ENCODE peak calls at places on chromosomes 11 and 22, in six cellular contexts. L, E, D, C, S and M are unnamed samples. For H3K4me1 and H3K9me3, the result is how much of the 10 kb centered on the place peaks cover.

GRCh38 chr11:128195057-128195751 is 392.2 kb downstream of the ETS1 start:
- DNase-seq in L (no peak), E (peak), D (no peak), C (no peak), S (no peak), M (no peak)

GRCh38 chr11:46010100-46010499 is 87.6 kb downstream of the LARGE2 start:
- DNase-seq in L (no peak), E (no peak), D (no peak), C (no peak), S (no peak), M (no peak)

GRCh38 chr11:68118753-68119448 is 2.3 kb downstream of the CHKA start:
- DNase-seq in L (no peak), E (peak), D (no peak), C (no peak), S (no peak), M (no peak)

GRCh38 chr11:76023408-76024068 is 182.8 kb downstream of the WNT11 start:
- DNase-seq in L (no peak), E (no peak), D (no peak), C (no peak), S (no peak), M (no peak)

GRCh38 chr11:107218123-107219084 is 200.1 kb upstream of the GUCY1A2 start:
- DNase-seq in L (no peak), E (no peak), D (no peak), C (no peak), S (no peak), M (no peak)

GRCh38 chr11:2837096-2837601 is 48.4 kb downstream of the CDKN1C start:
- DNase-seq in L (peak), E (peak), D (peak), C (peak), S (no peak), M (peak)

GRCh38 chr11:46858920-46859531 is 12.9 kb upstream of the CKAP5 start:
- DNase-seq in L (no peak), E (no peak), D (no peak), C (no peak), S (no peak), M (no peak)

GRCh38 chr22:32082331-32082730 is 39.3 kb downstream of the SLC5A1 start:
- DNase-seq in L (no peak), E (no peak), D (no peak), C (no peak), S (no peak), M (no peak)

GRCh38 chr11:70002433-70002832 is 75.7 kb upstream of the ANO1 start:
- DNase-seq in L (no peak), E (no peak), D (no peak), C (no peak), S (no peak), M (no peak)

GRCh38 chr22:50284479-50284878 is 14.3 kb upstream of the MAPK11 start:
- DNase-seq in L (no peak), E (no peak), D (no peak), C (no peak), S (no peak), M (no peak)

GRCh38 chr22:37403267-37403960 is 23.9 kb downstream of the ELFN2 start:
- DNase-seq in L (no peak), E (no peak), D (no peak), C (no peak), S (no peak), M (no peak)

GRCh38 chr11:86291466-86292262 is 10.4 kb upstream of the HIKESHI start:
- DNase-seq in L (peak), E (peak), D (peak), C (no peak), S (peak), M (no peak)

GRCh38 chr11:104073950-104074349 is 37.5 kb downstream of the DDI1 start:
- DNase-seq in L (no peak), E (no peak), D (no peak), C (no peak), S (no peak), M (no peak)

GRCh38 chr11:17046690-17047089 is 30.8 kb downstream of the RPS13 start:
- DNase-seq in L (no peak), E (no peak), D (no peak), C (no peak), S (no peak), M (no peak)

GRCh38 chr22:32475428-32476010 is 908 bp downstream of the FBXO7 start:
- DNase-seq in L (no peak), E (peak), D (peak), C (peak), S (no peak), M (no peak)

GRCh38 chr11:61904539-61905048 is 12.8 kb downstream of the RAB3IL1 start:
- DNase-seq in L (peak), E (no peak), D (peak), C (no peak), S (no peak), M (peak)

GRCh38 chr11:62667460-62667859 is 2.3 kb downstream of the CSKMT start:
- DNase-seq in L (no peak), E (no peak), D (no peak), C (no peak), S (no peak), M (no peak)

GRCh38 chr11:93192163-93192562 is 5.6 kb downstream of the SLC36A4 start:
- DNase-seq in L (no peak), E (no peak), D (no peak), C (no peak), S (no peak), M (no peak)

GRCh38 chr11:10899542-10899830 is 41.6 kb upstream of the ZBED5 start:
- DNase-seq in L (no peak), E (peak), D (peak), C (no peak), S (no peak), M (peak)

GRCh38 chr11:70400643-70401042 is 2.3 kb downstream of the CTTN start:
- DNase-seq in L (no peak), E (no peak), D (no peak), C (no peak), S (no peak), M (no peak)

GRCh38 chr11:27401280-27401679 is 38.3 kb upstream of the CCDC34 start:
- DNase-seq in L (no peak), E (no peak), D (no peak), C (no peak), S (no peak), M (no peak)

GRCh38 chr11:93279911-93280347 is 50.6 kb upstream of the DEUP1 start:
- DNase-seq in L (no peak), E (no peak), D (no peak), C (no peak), S (no peak), M (no peak)

GRCh38 chr11:128334311-128335044 is 252.9 kb downstream of the ETS1 start:
- DNase-seq in L (no peak), E (no peak), D (no peak), C (no peak), S (no peak), M (no peak)

GRCh38 chr11:19849947-19850593 is 137.4 kb downstream of the NAV2 start:
- DNase-seq in L (no peak), E (no peak), D (no peak), C (no peak), S (peak), M (no peak)

GRCh38 chr11:66559141-66559861 is 9.1 kb downstream of the CTSF start:
- DNase-seq in L (peak), E (peak), D (peak), C (no peak), S (no peak), M (no peak)

GRCh38 chr22:38027487-38027886 is 29.7 kb upstream of the PICK1 start:
- DNase-seq in L (no peak), E (no peak), D (no peak), C (no peak), S (no peak), M (no peak)

GRCh38 chr22:45450931-45451651 is 37.6 kb downstream of the RIBC2 start:
- DNase-seq in L (no peak), E (peak), D (no peak), C (peak), S (no peak), M (no peak)

GRCh38 chr22:39135092-39135896 is 17.2 kb downstream of the CBX7 start:
- DNase-seq in L (no peak), E (peak), D (peak), C (no peak), S (no peak), M (no peak)

GRCh38 chr11:69449320-69450063 is 32.0 kb upstream of the LINC01488 start:
- DNase-seq in L (no peak), E (peak), D (peak), C (peak), S (no peak), M (no peak)

GRCh38 chr11:30919389-30920172 is 333.4 kb upstream of the MPPED2 start:
- DNase-seq in L (no peak), E (peak), D (no peak), C (no peak), S (no peak), M (no peak)

DNA sequence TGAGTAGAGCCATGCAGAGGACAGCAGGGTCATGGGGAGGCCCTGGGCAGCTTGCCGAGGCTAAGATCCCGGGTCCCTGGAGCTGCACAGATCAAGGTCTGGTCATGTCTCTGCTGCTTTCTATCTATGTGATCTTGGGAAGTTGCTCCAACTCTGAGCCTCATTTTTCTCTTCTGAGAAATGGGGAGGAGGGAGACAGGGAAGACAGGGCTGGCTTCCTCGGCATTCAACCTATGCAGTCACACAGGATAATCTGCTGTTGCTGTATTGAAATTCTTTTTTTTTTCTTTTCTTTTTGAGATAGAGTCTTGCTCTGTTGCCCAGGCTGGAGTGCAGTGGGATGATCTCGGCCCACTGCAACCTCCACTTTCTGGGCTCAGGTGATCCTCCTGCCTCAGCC is 45.1 kb downstream of the CD82 start:
- DNase-seq in L (no peak), E (no peak), D (no peak), C (no peak), S (no peak), M (no peak)
- H3K4me1 ChIP-seq in L (under half), E (under half), D (under half), C (under half), S (under half), M (under half)

DNA sequence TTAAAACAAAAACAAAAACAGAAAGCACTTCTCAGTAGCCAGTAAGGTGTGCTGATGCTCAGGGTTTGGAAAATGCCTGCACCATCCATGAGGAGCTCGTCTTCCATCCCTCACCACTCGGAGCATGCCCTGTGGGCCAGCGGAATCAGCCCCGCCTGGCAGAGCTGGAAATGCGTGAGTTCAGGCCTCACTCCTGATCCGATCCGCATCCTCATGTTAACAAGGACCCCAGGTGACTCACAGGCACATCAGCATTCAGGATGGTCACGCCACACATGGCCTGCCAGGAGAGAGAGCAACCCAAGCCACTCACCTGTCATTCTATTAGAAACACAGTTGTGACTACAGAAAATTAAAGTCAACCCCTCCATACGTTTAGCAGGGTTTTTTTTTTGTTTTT is 188.5 kb downstream of the MPPED1 start:
- DNase-seq in L (no peak), E (no peak), D (no peak), C (no peak), S (no peak), M (no peak)
- H3K9me3 ChIP-seq in L (under half), E (under half), D (under half), C (under half), S (under half), M (under half)

GRCh38 chr22:49282596-49282995 is 545.1 kb downstream of the BRD1 start:
- DNase-seq in L (no peak), E (no peak), D (no peak), C (no peak), S (no peak), M (no peak)
- H3K4me1 ChIP-seq in L (under half), E (under half), D (under half), C (under half), S (under half), M (under half)

GRCh38 chr22:47294222-47294532 is 531.7 kb downstream of the TBC1D22A start:
- DNase-seq in L (no peak), E (peak), D (no peak), C (peak), S (no peak), M (no peak)

GRCh38 chr22:47294571-47294970 is 532.1 kb downstream of the TBC1D22A start:
- DNase-seq in L (no peak), E (no peak), D (no peak), C (no peak), S (no peak), M (no peak)

GRCh38 chr22:47292546-47293320 is 530.3 kb downstream of the TBC1D22A start:
- DNase-seq in L (no peak), E (peak), D (no peak), C (peak), S (no peak), M (no peak)

GRCh38 chr22:47291565-47292495 is 529.4 kb downstream of the TBC1D22A start:
- DNase-seq in L (no peak), E (no peak), D (no peak), C (no peak), S (no peak), M (no peak)

GRCh38 chr22:47293368-47294221 is 531.1 kb downstream of the TBC1D22A start:
- DNase-seq in L (no peak), E (no peak), D (no peak), C (peak), S (no peak), M (no peak)
- H3K9me3 ChIP-seq in L (under half), E (under half), D (under half), C (under half), S (under half), M (under half)

GRCh38 chr22:17118342-17118741 is 2.8 kb downstream of the TMEM121B start:
- DNase-seq in L (no peak), E (no peak), D (no peak), C (no peak), S (no peak), M (no peak)
- H3K4me1 ChIP-seq in L (under half), E (under half), D (under half), C (under half), S (under half), M (under half)

DNA sequence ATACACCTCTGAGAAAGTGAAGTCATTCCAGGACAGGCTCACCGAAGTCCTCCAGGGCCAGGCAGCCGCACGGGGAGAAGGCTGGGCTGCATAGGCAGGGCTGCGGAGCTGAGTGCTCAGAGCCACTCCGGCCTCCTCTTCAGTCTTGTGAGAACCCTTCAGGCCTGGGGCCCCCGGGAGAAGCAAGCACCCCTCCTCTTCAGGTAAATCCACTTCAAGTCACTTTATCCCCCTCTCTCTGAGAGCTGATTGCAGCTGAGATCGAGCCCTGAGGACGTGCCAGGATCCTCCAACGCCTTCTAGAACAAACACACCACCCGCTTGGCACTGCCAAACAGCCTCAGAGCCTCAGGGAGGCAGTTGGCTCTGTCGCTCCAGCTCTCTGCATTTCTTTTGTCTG is 1526.3 kb downstream of the BRD1 start:
- DNase-seq in L (no peak), E (no peak), D (no peak), C (peak), S (no peak), M (peak)
- H3K9me3 ChIP-seq in L (under half), E (under half), D (under half), C (under half), S (under half), M (under half)

GRCh38 chr11:36015806-36016205 is 71.9 kb downstream of the LDLRAD3 start:
- DNase-seq in L (no peak), E (peak), D (no peak), C (peak), S (no peak), M (no peak)
- H3K4me1 ChIP-seq in L (under half), E (under half), D (under half), C (under half), S (under half), M (under half)

DNA sequence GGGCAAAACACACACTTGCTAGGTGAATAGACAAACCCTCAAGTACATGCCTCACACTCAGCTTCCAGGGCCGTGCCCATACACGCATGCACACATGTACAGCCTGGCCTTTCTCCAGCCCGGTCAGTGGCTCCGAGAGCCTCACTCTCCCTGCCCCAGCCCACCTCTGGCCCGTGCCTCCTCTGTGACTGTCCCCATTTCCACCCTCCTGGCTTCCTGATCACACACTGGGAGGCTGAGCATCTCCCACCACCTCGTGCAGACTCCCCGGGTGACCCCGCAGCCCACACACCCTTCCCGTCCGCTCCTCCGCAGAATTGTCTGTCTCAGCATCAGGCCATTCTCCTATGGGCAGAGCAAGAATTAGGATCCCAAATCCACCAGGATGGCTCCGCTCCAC is 634.1 kb downstream of the TBC1D22A start:
- DNase-seq in L (no peak), E (no peak), D (no peak), C (no peak), S (no peak), M (peak)
- H3K9me3 ChIP-seq in L (under half), E (under half), D (under half), C (under half), S (under half), M (under half)

DNA sequence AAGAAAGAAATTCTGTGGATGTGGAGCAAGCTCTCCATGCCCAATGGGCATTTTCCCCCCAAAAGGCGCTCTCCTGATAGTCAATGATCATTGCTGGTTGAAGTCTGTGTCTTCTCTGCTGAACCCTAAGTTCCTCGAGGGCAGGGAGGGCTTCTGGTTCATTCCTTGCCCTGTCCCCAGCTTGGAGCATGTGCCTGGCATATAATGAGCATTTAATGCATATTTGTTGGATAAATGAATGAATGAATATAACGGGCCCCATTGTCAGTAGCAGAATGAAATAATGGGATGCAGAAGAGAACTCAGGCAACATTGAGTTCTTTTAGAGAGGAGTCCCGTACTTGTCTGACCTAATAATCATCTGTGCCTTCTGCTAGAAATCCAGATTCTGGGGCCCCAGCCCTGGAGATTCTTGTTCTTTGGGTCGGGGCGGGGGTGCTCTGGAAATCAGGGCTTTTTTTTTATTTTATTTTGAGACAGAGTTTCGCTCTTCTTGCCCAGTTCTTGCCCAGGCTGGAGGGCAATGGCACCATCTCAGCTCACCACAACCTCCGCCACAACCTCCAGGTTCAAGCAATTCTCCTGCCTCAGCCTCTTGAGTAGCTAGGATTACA is 64.4 kb downstream of the CD82 start:
- DNase-seq in L (peak), E (no peak), D (no peak), C (no peak), S (no peak), M (no peak)
- H3K4me1 ChIP-seq in L (under half), E (under half), D (under half), C (under half), S (under half), M (under half)

GRCh38 chr22:47498969-47499368 is 736.5 kb downstream of the TBC1D22A start:
- DNase-seq in L (no peak), E (no peak), D (no peak), C (no peak), S (no peak), M (no peak)
- H3K9me3 ChIP-seq in L (under half), E (under half), D (under half), C (under half), S (under half), M (under half)